ENCODE peak calls at places on chromosome 11, in seven cellular contexts. Y, S, L, H, W, C and A are unnamed samples.

GRCh38 chr11:126485021-126485781 is 129.7 kb downstream of the ST3GAL4 start:
- DNase-seq in Y (no peak), S (no peak), L (no peak), H (no peak), W (peak), C (no peak), A (no peak)

GRCh38 chr11:64810891-64811272 is 531 bp upstream of the MEN1 start:
- DNase-seq in Y (no peak), S (no peak), L (no peak), H (no peak), W (no peak), C (no peak), A (no peak)

GRCh38 chr11:10317776-10318526 is 13.1 kb downstream of the ADM start:
- DNase-seq in Y (peak), S (no peak), L (no peak), H (no peak), W (no peak), C (no peak), A (no peak)

GRCh38 chr11:95680169-95680929 is 109.2 kb downstream of the FAM76B start:
- DNase-seq in Y (no peak), S (no peak), L (peak), H (no peak), W (peak), C (peak), A (peak)

GRCh38 chr11:128884054-128884453 is 7.1 kb upstream of the KCNJ5 start:
- DNase-seq in Y (no peak), S (no peak), L (no peak), H (no peak), W (no peak), C (no peak), A (no peak)

GRCh38 chr11:113690619-113691569 is 15.2 kb downstream of the TMPRSS5 start:
- DNase-seq in Y (no peak), S (no peak), L (peak), H (peak), W (peak), C (peak), A (no peak)

GRCh38 chr11:124329787-124330478 is 9.9 kb upstream of the OR8D2 start:
- DNase-seq in Y (no peak), S (no peak), L (peak), H (no peak), W (no peak), C (no peak), A (no peak)

GRCh38 chr11:48003926-48004325 is 23.6 kb downstream of the PTPRJ start:
- DNase-seq in Y (peak), S (no peak), L (no peak), H (no peak), W (no peak), C (no peak), A (no peak)